ENCODE peak calls at places on chromosomes 13 and 19, in four cellular contexts. D is lower leg skin, B is dorsolateral prefrontal cortex, P is fibroblast of lung. M is an unnamed sample.

GRCh38 chr13:20719783-20720182 is 16.3 kb downstream of the IL17D start:
- DNase-seq in D (no peak), B (no peak), P (no peak), M (no peak)

GRCh38 chr19:21588202-21588601 is 82.8 kb downstream of the ZNF429 start:
- DNase-seq in D (no peak), B (no peak), P (no peak), M (no peak)

GRCh38 chr13:40483601-40484000 is 182.8 kb downstream of the FOXO1 start:
- DNase-seq in D (peak; percentile 74), B (peak; percentile 73), P (no peak), M (no peak)

GRCh38 chr13:90968510-90968909 is 379.0 kb upstream of the MIR17HG start:
- DNase-seq in D (no peak), B (no peak), P (peak; percentile 7), M (no peak)

GRCh38 chr19:40365010-40365409 is 16.5 kb downstream of the PLD3 start:
- DNase-seq in D (no peak), B (no peak), P (no peak), M (no peak)

GRCh38 chr19:7746903-7747884 is at the start of gene CD209:
- DNase-seq in D (no peak), B (no peak), P (no peak), M (no peak)

GRCh38 chr13:110811008-110811720 is 97.7 kb downstream of the ING1 start:
- DNase-seq in D (peak; percentile 68), B (no peak), P (no peak), M (no peak)

GRCh38 chr19:42380155-42380554 is 9.9 kb downstream of the CNFN start:
- DNase-seq in D (no peak), B (no peak), P (no peak), M (no peak)

GRCh38 chr13:111956261-111957151 is 110.4 kb upstream of the SOX1 start:
- DNase-seq in D (peak; percentile 79), B (peak; percentile 30), P (no peak), M (no peak)

GRCh38 chr13:50437252-50437651 is 406.2 kb downstream of the DLEU7 start:
- DNase-seq in D (no peak), B (no peak), P (no peak), M (no peak)

GRCh38 chr19:29326351-29326750 is 113.4 kb upstream of the UQCRFS1 start:
- DNase-seq in D (peak; percentile 49), B (no peak), P (no peak), M (no peak)

GRCh38 chr13:32228330-32229041 is 86.7 kb downstream of the ZAR1L start:
- DNase-seq in D (no peak), B (no peak), P (peak; percentile 76), M (no peak)

GRCh38 chr19:14167594-14168138 is 31.3 kb upstream of the ASF1B start:
- DNase-seq in D (no peak), B (no peak), P (no peak), M (no peak)

GRCh38 chr19:54724644-54725043 is 402 bp downstream of the KIR3DL3 start:
- DNase-seq in D (peak; percentile 14), B (no peak), P (no peak), M (no peak)

GRCh38 chr13:80276371-80277289 is 64.3 kb downstream of the SPRY2 start:
- DNase-seq in D (no peak), B (no peak), P (peak; percentile 79), M (no peak)

GRCh38 chr13:75836441-75836840 is 200.3 kb downstream of the LMO7 start:
- DNase-seq in D (no peak), B (no peak), P (no peak), M (no peak)

GRCh38 chr19:917323-918151 is at the start of gene KISS1R:
- DNase-seq in D (no peak), B (peak; percentile 52), P (no peak), M (peak; percentile 77)

GRCh38 chr19:13076320-13076719 is 26.3 kb downstream of the LYL1 start:
- DNase-seq in D (no peak), B (no peak), P (no peak), M (no peak)

GRCh38 chr19:15418112-15418587 is 638 bp downstream of the AKAP8L start:
- DNase-seq in D (no peak), B (no peak), P (peak; percentile 36), M (no peak)

GRCh38 chr13:42148538-42148937 is 100.1 kb downstream of the DGKH start:
- DNase-seq in D (no peak), B (no peak), P (no peak), M (no peak)

GRCh38 chr19:46624958-46625661 is at the start of gene PTGIR:
- DNase-seq in D (peak; percentile 95), B (no peak), P (peak; percentile 67), M (peak; percentile 72)

GRCh38 chr19:34120846-34121639 is 51.3 kb upstream of the LSM14A start:
- DNase-seq in D (no peak), B (no peak), P (peak; percentile 34), M (peak; percentile 71)

GRCh38 chr19:31214086-31214485 is 135.2 kb downstream of the TSHZ3 start:
- DNase-seq in D (peak; percentile 95), B (no peak), P (peak; percentile 100), M (no peak)

GRCh38 chr19:6271721-6272410 is 7.9 kb downstream of the MLLT1 start:
- DNase-seq in D (peak; percentile 96), B (peak; percentile 72), P (peak; percentile 82), M (no peak)

DNA sequence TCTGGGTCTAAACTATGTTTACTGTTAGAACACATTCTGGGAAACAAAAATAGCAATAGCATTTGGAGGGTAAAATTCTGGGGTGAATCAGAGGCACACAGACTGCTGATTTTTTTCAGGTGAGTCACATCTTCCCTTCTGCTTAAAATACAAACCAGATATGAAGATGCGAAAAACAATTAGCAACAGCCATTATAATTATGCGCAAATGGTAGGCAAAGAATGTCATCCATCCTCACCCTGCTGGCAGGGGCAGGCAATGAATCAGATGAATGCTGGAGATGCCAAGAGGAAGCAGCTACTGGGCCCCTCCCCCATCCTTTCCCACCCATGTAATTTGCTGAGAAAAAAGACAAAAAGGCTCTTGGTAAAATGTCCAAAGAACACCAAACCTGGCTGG is 282.9 kb downstream of the KLF5 start:
- DNase-seq in D (no peak), B (no peak), P (peak; percentile 85), M (no peak)
- TF ChIP-seq CTCF in D (no peak), B (no peak), P (no peak), M (no peak)

GRCh38 chr13:30752991-30753616 is 17.8 kb downstream of the ALOX5AP start:
- DNase-seq in D (no peak), B (no peak), P (no peak), M (no peak)

GRCh38 chr13:30751183-30751933 is 16.0 kb downstream of the ALOX5AP start:
- DNase-seq in D (no peak), B (no peak), P (no peak), M (no peak)

GRCh38 chr13:30750036-30750435 is 14.7 kb downstream of the ALOX5AP start:
- DNase-seq in D (no peak), B (no peak), P (no peak), M (no peak)

GRCh38 chr13:30755678-30756077 is 20.3 kb downstream of the ALOX5AP start:
- DNase-seq in D (no peak), B (no peak), P (no peak), M (no peak)

DNA sequence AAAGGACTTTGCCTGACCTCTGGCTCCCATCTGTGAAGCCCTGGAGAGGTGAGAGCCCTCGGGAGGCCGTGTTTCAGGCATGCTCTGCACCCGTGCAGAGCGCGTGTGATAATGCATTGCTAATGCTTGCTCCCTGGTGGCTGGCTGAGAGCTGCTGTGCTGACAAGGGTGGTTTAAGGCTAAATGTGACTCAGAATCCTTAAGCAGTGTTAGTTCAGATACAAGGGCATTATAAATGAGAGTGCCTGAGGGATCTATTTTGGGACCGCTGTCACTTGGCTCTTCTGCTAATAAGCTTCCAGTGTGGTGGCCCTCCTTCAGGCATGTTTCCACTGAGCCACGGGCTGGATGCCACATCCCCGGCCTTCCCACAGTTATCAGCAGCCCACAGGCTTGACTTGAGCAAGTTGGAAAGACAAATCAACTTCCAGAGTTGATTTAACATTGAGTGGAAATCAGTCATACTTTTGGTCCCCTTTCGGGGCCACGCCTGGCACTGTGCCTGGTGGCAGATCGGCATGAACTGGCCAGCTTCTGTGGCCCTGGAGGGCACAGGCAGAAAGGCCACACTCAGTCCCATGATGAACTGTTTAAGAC is 17.0 kb downstream of the ALOX5AP start:
- DNase-seq in D (no peak), B (no peak), P (peak; percentile 81), M (no peak)
- TF ChIP-seq CTCF in D (no peak), B (no peak), P (no peak), M (no peak)

GRCh38 chr13:109497917-109498316 is 288.5 kb downstream of the IRS2 start:
- DNase-seq in D (no peak), B (no peak), P (no peak), M (no peak)

GRCh38 chr13:109494955-109495354 is 291.4 kb downstream of the IRS2 start:
- DNase-seq in D (no peak), B (no peak), P (peak; percentile 84), M (no peak)

GRCh38 chr13:109496216-109496615 is 290.2 kb downstream of the IRS2 start:
- DNase-seq in D (no peak), B (no peak), P (no peak), M (no peak)

DNA sequence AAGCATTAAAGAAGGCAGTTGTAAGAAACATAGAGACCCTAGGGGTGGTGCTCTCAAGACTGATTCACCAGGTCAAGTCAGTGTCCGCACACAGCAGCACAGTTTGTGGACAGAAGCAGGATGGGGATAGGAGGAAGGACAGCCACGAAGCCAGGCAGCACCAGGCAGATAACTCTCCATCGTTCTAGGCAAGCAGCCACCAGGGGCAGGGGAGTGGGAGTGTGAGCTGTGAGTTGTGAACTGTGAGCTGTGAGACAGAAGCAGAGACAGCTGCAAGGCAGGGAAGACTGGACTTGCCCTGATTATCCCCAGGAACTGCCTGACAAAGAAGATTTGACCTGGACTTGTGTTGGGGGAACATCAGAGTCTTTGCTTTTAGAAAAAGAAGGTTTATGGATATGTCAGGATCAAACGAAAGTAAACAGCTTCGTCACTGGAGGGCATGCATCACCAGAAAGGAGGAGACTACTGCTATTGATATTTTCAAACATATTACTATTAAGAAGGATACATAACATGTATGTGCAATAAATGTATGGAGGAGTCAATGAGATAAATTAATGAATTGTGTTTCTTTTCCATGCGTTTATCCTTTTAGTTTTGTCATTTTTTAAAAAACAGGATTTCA is 286.1 kb downstream of the IRS2 start:
- DNase-seq in D (no peak), B (no peak), P (peak; percentile 13), M (no peak)
- TF ChIP-seq CTCF in D (no peak), B (no peak), P (no peak), M (no peak)

GRCh38 chr13:94988654-94989053 is 276.3 kb upstream of the SOX21 start:
- DNase-seq in D (no peak), B (no peak), P (no peak), M (no peak)
- TF ChIP-seq CTCF in D (no peak), B (no peak), P (no peak), M (no peak)

DNA sequence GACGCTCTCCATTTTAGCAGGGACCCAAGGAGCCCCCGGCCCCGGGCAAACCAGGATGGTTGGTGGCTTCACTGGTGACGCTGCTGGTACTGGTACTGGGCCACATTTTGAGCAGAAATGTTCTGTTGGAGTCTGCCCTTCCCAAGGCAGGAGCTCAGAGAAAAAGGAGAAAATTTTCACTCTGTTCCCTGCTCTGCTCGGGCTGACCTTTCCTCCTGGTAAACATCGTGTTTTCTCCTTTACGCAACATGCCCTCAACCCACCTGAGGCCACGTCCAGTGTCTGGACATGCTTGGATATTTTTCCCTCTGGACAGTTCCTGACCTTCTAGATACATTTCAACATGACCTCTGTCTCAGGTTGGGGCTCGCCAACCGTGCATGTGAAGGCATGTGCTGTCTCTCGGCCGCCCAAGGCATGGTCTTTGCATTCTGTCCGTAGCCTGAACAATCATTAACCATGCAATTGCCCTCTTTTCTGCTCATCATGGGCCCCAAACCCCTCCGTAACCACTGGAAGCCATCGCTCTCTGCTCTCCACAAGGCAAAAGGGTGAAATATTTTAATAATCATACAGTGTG is 115.2 kb upstream of the PEG3 start:
- DNase-seq in D (no peak), B (no peak), P (no peak), M (no peak)
- TF ChIP-seq CTCF in D (no peak), B (no peak), P (no peak), M (no peak)